ENCODE peak calls at places on chromosomes 3 and 15, in four cellular contexts. One of them, this sample, is unnamed.
A peak's percentile ranks its signal among the peaks of the same experiment; 100 is the strongest.

GRCh38 chr3:149316427-149316826 is 17.0 kb downstream of the TM4SF18 start:
- DNase-seq in heart left ventricle: no peak
- DNase-seq in transverse colon: no peak
- DNase-seq in stomach: peak; percentile 33
- DNase-seq in this sample: no peak

GRCh38 chr3:149435936-149436885 is 38.3 kb upstream of the TM4SF4 start:
- DNase-seq in heart left ventricle: no peak
- DNase-seq in transverse colon: no peak
- DNase-seq in stomach: no peak
- DNase-seq in this sample: no peak

GRCh38 chr3:108669211-108669610 is 79.7 kb downstream of the DZIP3 start:
- DNase-seq in heart left ventricle: no peak
- DNase-seq in transverse colon: no peak
- DNase-seq in stomach: no peak
- DNase-seq in this sample: no peak

GRCh38 chr3:178340523-178340922 is 195.7 kb upstream of the KCNMB2 start:
- DNase-seq in heart left ventricle: no peak
- DNase-seq in transverse colon: no peak
- DNase-seq in stomach: no peak
- DNase-seq in this sample: no peak

GRCh38 chr3:25665646-25666136 is 984 bp upstream of the TOP2B start:
- DNase-seq in heart left ventricle: no peak
- DNase-seq in transverse colon: no peak
- DNase-seq in stomach: no peak
- DNase-seq in this sample: no peak

GRCh38 chr3:46539443-46540005 is 26.6 kb downstream of the LRRC2 start:
- DNase-seq in heart left ventricle: no peak
- DNase-seq in transverse colon: no peak
- DNase-seq in stomach: no peak
- DNase-seq in this sample: no peak

GRCh38 chr3:171446301-171446700 is 13.9 kb downstream of the TNIK start:
- DNase-seq in heart left ventricle: no peak
- DNase-seq in transverse colon: no peak
- DNase-seq in stomach: no peak
- DNase-seq in this sample: no peak

GRCh38 chr3:161310649-161311423 is 60.5 kb downstream of the SPTSSB start:
- DNase-seq in heart left ventricle: no peak
- DNase-seq in transverse colon: peak; percentile 17
- DNase-seq in stomach: no peak
- DNase-seq in this sample: no peak

GRCh38 chr15:40047413-40048154 is 8.6 kb upstream of the SRP14 start:
- DNase-seq in heart left ventricle: peak; percentile 73
- DNase-seq in transverse colon: peak; percentile 69
- DNase-seq in stomach: peak; percentile 47
- DNase-seq in this sample: peak; percentile 70

GRCh38 chr15:50135123-50135541 is 16.1 kb upstream of the ATP8B4 start:
- DNase-seq in heart left ventricle: no peak
- DNase-seq in transverse colon: no peak
- DNase-seq in stomach: no peak
- DNase-seq in this sample: peak; percentile 3

GRCh38 chr3:53134631-53135232 is 4.5 kb upstream of the RFT1 start:
- DNase-seq in heart left ventricle: peak; percentile 76
- DNase-seq in transverse colon: peak; percentile 89
- DNase-seq in stomach: peak; percentile 94
- DNase-seq in this sample: peak; percentile 75

GRCh38 chr3:150371741-150372254 is 36.3 kb upstream of the TSC22D2 start:
- DNase-seq in heart left ventricle: no peak
- DNase-seq in transverse colon: peak; percentile 44
- DNase-seq in stomach: peak; percentile 43
- DNase-seq in this sample: peak; percentile 14

GRCh38 chr3:115071611-115072010 is 75.5 kb downstream of the ZBTB20 start:
- DNase-seq in heart left ventricle: no peak
- DNase-seq in transverse colon: no peak
- DNase-seq in stomach: no peak
- DNase-seq in this sample: no peak

GRCh38 chr15:72593838-72594237 is 60.7 kb upstream of the GOLGA6B start:
- DNase-seq in heart left ventricle: no peak
- DNase-seq in transverse colon: no peak
- DNase-seq in stomach: no peak
- DNase-seq in this sample: no peak

GRCh38 chr3:185082149-185082548 is 70.7 kb downstream of the C3orf70 start:
- DNase-seq in heart left ventricle: no peak
- DNase-seq in transverse colon: no peak
- DNase-seq in stomach: no peak
- DNase-seq in this sample: no peak

DNA sequence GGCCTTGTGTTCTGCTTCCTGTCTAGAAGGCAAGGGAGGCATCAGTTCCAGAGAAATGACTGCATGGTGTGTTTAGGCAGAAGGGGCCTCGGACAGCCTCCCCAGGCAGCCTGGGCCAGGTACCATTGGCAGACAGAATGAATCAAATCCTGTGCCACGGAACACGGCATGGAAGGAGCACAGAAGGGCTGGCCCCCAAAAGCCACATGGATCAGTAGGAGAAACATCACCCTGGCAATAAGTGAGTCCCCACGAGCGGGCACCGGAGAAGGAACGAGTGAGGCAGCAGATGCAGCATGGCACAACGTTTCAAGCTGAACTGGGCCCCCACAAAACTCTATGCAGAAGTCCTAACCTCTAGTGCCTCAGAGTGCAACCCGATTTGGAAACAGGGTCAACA is 223.2 kb downstream of the ADAMTS17 start:
- DNase-seq in heart left ventricle: no peak
- DNase-seq in transverse colon: no peak
- DNase-seq in stomach: no peak
- DNase-seq in this sample: no peak
- TF ChIP-seq POLR2A in heart left ventricle: no peak
- TF ChIP-seq POLR2A in transverse colon: no peak
- TF ChIP-seq POLR2A in stomach: no peak
- TF ChIP-seq POLR2A in this sample: no peak

DNA sequence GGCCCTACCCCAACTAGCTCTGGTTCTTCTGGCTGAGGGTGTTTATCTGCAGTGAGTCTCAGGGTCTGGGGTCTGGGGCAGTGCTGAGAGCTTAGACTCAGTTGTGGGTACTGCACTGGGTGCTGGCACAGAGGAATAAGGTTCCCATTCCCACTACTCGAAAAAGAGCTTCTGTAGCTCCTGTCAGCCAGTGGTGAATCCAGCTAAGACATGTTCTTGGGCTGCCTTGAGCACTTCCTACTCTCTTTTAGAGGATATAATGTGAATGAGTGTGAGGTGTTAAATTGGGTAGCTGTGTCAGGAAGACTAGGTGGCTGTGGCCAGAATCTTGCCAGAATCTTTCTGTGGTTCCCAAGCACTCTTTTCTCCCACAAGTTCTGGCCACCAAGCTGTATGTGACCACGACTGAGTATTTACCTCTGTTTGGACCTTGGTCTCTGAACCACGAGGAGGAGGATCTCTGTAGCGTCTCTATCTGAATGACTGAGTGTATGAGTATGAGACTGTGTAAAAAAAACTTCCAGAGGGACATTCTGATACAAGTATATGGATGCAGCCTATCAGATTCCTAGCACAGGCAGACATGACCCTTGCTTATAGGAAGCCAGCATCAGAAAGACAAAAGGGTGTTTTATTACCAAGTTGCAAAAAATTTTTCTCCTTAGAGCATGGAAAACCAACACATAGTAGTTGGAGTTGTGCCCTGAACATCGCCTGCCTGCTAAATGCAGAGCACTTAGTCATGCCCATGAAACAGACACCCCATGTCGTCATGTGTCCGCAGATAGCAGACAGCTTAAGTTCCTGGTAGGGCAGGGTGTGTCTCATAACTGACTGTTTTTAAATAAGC is 30.6 kb downstream of the DAG1 start:
- DNase-seq in heart left ventricle: peak; percentile 84
- DNase-seq in transverse colon: peak; percentile 68
- DNase-seq in stomach: peak; percentile 53
- DNase-seq in this sample: peak; percentile 76
- TF ChIP-seq POLR2A in heart left ventricle: no peak
- TF ChIP-seq POLR2A in transverse colon: no peak
- TF ChIP-seq POLR2A in stomach: no peak
- TF ChIP-seq POLR2A in this sample: no peak

GRCh38 chr3:190321789-190322603 is at the start of gene CLDN1:
- DNase-seq in heart left ventricle: peak; percentile 76
- DNase-seq in transverse colon: peak; percentile 84
- DNase-seq in stomach: peak; percentile 85
- DNase-seq in this sample: peak; percentile 75
- TF ChIP-seq POLR2A in heart left ventricle: no peak
- TF ChIP-seq POLR2A in transverse colon: no peak
- TF ChIP-seq POLR2A in stomach: no peak
- TF ChIP-seq POLR2A in this sample: no peak

GRCh38 chr15:100633763-100634075 is 31.3 kb downstream of the ASB7 start:
- DNase-seq in heart left ventricle: no peak
- DNase-seq in transverse colon: no peak
- DNase-seq in stomach: no peak
- DNase-seq in this sample: no peak

GRCh38 chr15:100631831-100632230 is 29.4 kb downstream of the ASB7 start:
- DNase-seq in heart left ventricle: no peak
- DNase-seq in transverse colon: no peak
- DNase-seq in stomach: no peak
- DNase-seq in this sample: no peak

GRCh38 chr15:100628746-100629145 is 26.4 kb downstream of the ASB7 start:
- DNase-seq in heart left ventricle: no peak
- DNase-seq in transverse colon: no peak
- DNase-seq in stomach: no peak
- DNase-seq in this sample: no peak

GRCh38 chr15:100623301-100623700 is 20.9 kb downstream of the ASB7 start:
- DNase-seq in heart left ventricle: no peak
- DNase-seq in transverse colon: no peak
- DNase-seq in stomach: no peak
- DNase-seq in this sample: no peak

DNA sequence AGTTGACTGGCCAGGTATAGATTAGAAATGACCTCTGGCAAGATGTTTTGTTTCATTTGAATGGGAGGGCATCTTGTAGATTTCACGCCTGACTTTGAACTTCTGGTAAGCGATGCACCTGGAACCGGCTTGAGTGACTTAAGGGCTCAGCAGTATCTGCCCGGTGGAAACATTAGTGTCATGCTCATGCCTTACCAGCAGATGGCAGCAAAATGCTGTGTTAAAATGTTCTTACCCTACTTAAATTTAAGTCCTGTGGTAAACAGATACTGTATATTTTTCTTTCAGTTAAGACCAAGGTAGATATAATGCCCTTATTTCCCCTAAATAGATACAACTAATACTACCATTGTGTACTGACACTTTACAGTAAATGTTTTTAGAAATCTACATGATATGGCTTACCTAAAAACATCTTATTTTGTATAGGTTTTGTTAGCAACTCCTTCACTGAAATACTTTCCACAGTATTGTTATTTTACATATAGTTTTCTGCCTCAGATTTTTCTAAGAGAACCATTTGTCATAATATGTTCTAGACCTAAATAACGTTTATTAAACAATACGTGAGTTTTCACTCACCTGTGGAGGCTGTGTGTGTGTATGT is 25.5 kb downstream of the ASB7 start:
- DNase-seq in heart left ventricle: peak; percentile 38
- DNase-seq in transverse colon: peak; percentile 70
- DNase-seq in stomach: peak; percentile 70
- DNase-seq in this sample: peak; percentile 13
- TF ChIP-seq POLR2A in heart left ventricle: no peak
- TF ChIP-seq POLR2A in transverse colon: no peak
- TF ChIP-seq POLR2A in stomach: no peak
- TF ChIP-seq POLR2A in this sample: no peak

This sample was measured in H54.